ENCODE peak calls at places on chromosomes 11 and 22, in four cellular contexts. One of them, this sample, is unnamed.

GRCh38 chr11:87473174-87473573 is 435.4 kb downstream of the TMEM135 start:
- DNase-seq in fibroblast of lung: peak; percentile 98
- DNase-seq in upper lobe of left lung: no peak
- DNase-seq in neuronal stem cell: no peak
- DNase-seq in this sample: no peak

GRCh38 chr11:78364128-78364751 is 53.4 kb downstream of the GAB2 start:
- DNase-seq in upper lobe of left lung: no peak
- DNase-seq in fibroblast of lung: no peak
- DNase-seq in neuronal stem cell: no peak
- DNase-seq in this sample: no peak

GRCh38 chr22:27212617-27213177 is 555.3 kb downstream of the MIAT start:
- DNase-seq in neuronal stem cell: no peak
- DNase-seq in fibroblast of lung: peak; percentile 99
- DNase-seq in upper lobe of left lung: no peak
- DNase-seq in this sample: no peak

GRCh38 chr11:67409261-67409666 is 5.4 kb downstream of the TBC1D10C start:
- DNase-seq in neuronal stem cell: no peak
- DNase-seq in upper lobe of left lung: peak; percentile 84
- DNase-seq in fibroblast of lung: no peak
- DNase-seq in this sample: peak; percentile 47

GRCh38 chr11:74388678-74389327 is 9.4 kb downstream of the PGM2L1 start:
- DNase-seq in neuronal stem cell: peak; percentile 33
- DNase-seq in fibroblast of lung: peak; percentile 41
- DNase-seq in upper lobe of left lung: no peak
- DNase-seq in this sample: no peak

GRCh38 chr22:27136596-27136995 is 479.2 kb downstream of the MIAT start:
- DNase-seq in neuronal stem cell: no peak
- DNase-seq in upper lobe of left lung: no peak
- DNase-seq in fibroblast of lung: no peak
- DNase-seq in this sample: no peak

GRCh38 chr22:38271927-38272372 is 860 bp downstream of the TMEM184B start:
- DNase-seq in upper lobe of left lung: no peak
- DNase-seq in fibroblast of lung: no peak
- DNase-seq in neuronal stem cell: no peak
- DNase-seq in this sample: no peak

GRCh38 chr11:48034926-48035876 is 54.8 kb downstream of the PTPRJ start:
- DNase-seq in fibroblast of lung: peak; percentile 59
- DNase-seq in neuronal stem cell: no peak
- DNase-seq in upper lobe of left lung: no peak
- DNase-seq in this sample: no peak

GRCh38 chr22:48892571-48893287 is 934.9 kb downstream of the BRD1 start:
- DNase-seq in upper lobe of left lung: no peak
- DNase-seq in neuronal stem cell: no peak
- DNase-seq in fibroblast of lung: no peak
- DNase-seq in this sample: no peak
- H3K9me3 ChIP-seq in upper lobe of left lung: no peaks in the 10 kb centered on the region
- H3K9me3 ChIP-seq in neuronal stem cell: no peaks in the 10 kb centered on the region
- H3K9me3 ChIP-seq in fibroblast of lung: no peaks in the 10 kb centered on the region
- H3K9me3 ChIP-seq in this sample: no peaks in the 10 kb centered on the region

DNA sequence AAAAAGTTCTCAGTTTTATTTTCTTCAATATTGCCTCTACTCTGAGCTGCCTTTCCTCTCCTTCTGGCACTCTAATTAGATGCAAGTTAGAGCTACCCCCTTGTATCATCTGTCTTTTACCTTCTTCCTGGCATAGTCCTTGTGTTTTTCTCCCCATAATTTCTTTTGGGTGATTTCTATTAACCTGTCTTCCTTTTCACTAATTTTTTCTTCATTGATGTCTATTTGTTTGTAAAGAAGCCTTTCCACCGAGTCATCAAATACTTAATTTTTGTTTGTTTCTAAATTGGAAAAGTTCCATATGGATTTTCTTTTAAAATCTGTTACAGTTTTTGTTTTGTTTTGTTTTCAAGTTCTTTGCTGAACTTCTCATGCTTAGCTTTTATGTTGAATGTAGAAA is 558.1 kb downstream of the TBC1D22A start:
- DNase-seq in upper lobe of left lung: no peak
- DNase-seq in fibroblast of lung: no peak
- DNase-seq in neuronal stem cell: no peak
- DNase-seq in this sample: no peak
- H3K9me3 ChIP-seq in upper lobe of left lung: peaks cover 14% of the 10 kb centered on the region
- H3K9me3 ChIP-seq in fibroblast of lung: no peaks in the 10 kb centered on the region
- H3K9me3 ChIP-seq in neuronal stem cell: no peaks in the 10 kb centered on the region
- H3K9me3 ChIP-seq in this sample: peaks cover 5% of the 10 kb centered on the region

GRCh38 chr22:49419661-49420060 is 408.0 kb downstream of the BRD1 start:
- DNase-seq in neuronal stem cell: no peak
- DNase-seq in fibroblast of lung: no peak
- DNase-seq in upper lobe of left lung: no peak
- DNase-seq in this sample: no peak
- H3K9me3 ChIP-seq in neuronal stem cell: no peaks in the 10 kb centered on the region
- H3K9me3 ChIP-seq in fibroblast of lung: no peaks in the 10 kb centered on the region
- H3K9me3 ChIP-seq in upper lobe of left lung: no peaks in the 10 kb centered on the region
- H3K9me3 ChIP-seq in this sample: no peaks in the 10 kb centered on the region

DNA sequence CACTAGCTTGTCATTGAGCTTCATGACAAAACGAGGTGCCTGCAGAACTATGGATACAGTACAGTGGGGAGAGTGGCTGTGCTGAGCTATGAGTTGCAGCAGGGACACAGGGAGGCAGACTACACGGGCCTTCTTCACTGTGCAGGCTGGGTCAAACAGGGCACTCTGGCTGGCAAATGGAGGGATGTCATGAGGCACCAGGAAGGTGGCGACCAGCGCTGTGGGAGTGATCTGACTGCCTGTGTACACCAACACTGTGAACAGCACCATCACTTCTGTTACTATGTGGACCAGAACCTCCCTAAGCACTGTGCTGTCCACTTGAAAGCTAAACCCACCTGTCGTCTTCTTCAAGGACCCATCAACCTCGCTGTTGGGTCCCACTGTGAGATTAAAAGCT is 3.1 kb downstream of the PKDREJ start:
- DNase-seq in upper lobe of left lung: no peak
- DNase-seq in fibroblast of lung: no peak
- DNase-seq in neuronal stem cell: no peak
- DNase-seq in this sample: no peak
- H3K9me3 ChIP-seq in upper lobe of left lung: no peaks in the 10 kb centered on the region
- H3K9me3 ChIP-seq in fibroblast of lung: no peaks in the 10 kb centered on the region
- H3K9me3 ChIP-seq in neuronal stem cell: peaks cover 72% of the 10 kb centered on the region
- H3K9me3 ChIP-seq in this sample: no peaks in the 10 kb centered on the region

DNA sequence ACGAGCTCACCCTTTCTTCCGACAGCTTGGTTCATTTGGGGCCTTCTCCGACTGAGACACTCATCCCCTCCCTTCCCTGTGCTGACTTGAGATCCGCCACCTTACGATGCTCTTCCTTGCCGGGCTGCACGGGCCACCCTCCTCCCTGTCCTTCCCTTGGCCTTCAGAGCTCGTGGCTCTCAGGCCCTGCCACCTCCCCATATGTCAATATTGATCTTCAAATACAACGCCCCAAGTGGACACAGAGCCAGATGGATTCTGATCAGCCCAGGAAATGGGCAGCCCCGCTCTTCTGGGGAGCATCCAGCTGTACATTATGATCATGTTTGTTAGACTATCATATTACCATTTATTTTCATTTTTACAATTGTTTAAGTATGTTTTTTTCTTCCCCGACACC is 812.8 kb downstream of the TBC1D22A start:
- DNase-seq in fibroblast of lung: no peak
- DNase-seq in upper lobe of left lung: no peak
- DNase-seq in neuronal stem cell: no peak
- DNase-seq in this sample: no peak
- H3K9me3 ChIP-seq in fibroblast of lung: no peaks in the 10 kb centered on the region
- H3K9me3 ChIP-seq in upper lobe of left lung: no peaks in the 10 kb centered on the region
- H3K9me3 ChIP-seq in neuronal stem cell: no peaks in the 10 kb centered on the region
- H3K9me3 ChIP-seq in this sample: no peaks in the 10 kb centered on the region

DNA sequence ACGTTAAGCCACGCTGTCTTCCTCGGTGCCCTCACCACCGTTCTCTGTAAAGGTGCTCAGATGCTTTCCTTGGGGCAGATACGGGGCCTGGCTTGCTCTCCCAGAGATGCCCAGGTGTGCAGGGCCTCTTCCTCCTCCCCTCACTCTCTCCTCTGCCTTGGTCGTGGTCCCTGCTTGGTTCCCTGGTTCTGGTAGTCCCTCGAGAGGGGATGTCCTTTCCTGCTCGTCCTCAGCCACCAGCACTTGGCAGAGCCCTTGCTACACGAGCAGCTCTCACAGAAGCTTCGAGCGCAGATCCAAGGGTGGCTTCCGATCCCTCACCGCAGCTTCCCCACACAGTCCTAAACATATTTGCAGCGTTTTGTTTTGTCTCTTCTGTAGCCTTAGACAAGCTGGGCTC is 298.8 kb downstream of the TBC1D22A start:
- DNase-seq in neuronal stem cell: no peak
- DNase-seq in fibroblast of lung: no peak
- DNase-seq in upper lobe of left lung: no peak
- DNase-seq in this sample: no peak
- H3K9me3 ChIP-seq in neuronal stem cell: no peaks in the 10 kb centered on the region
- H3K9me3 ChIP-seq in fibroblast of lung: no peaks in the 10 kb centered on the region
- H3K9me3 ChIP-seq in upper lobe of left lung: no peaks in the 10 kb centered on the region
- H3K9me3 ChIP-seq in this sample: no peaks in the 10 kb centered on the region

GRCh38 chr22:47237890-47238480 is 475.5 kb downstream of the TBC1D22A start:
- DNase-seq in upper lobe of left lung: no peak
- DNase-seq in fibroblast of lung: no peak
- DNase-seq in neuronal stem cell: no peak
- DNase-seq in this sample: no peak
- H3K9me3 ChIP-seq in upper lobe of left lung: no peaks in the 10 kb centered on the region
- H3K9me3 ChIP-seq in fibroblast of lung: no peaks in the 10 kb centered on the region
- H3K9me3 ChIP-seq in neuronal stem cell: peaks cover 5% of the 10 kb centered on the region
- H3K9me3 ChIP-seq in this sample: no peaks in the 10 kb centered on the region

GRCh38 chr11:70682056-70682455 is 283.7 kb downstream of the CTTN start:
- DNase-seq in upper lobe of left lung: no peak
- DNase-seq in neuronal stem cell: no peak
- DNase-seq in fibroblast of lung: no peak
- DNase-seq in this sample: no peak
- H3K9me3 ChIP-seq in upper lobe of left lung: no peaks in the 10 kb centered on the region
- H3K9me3 ChIP-seq in neuronal stem cell: no peaks in the 10 kb centered on the region
- H3K9me3 ChIP-seq in fibroblast of lung: no peaks in the 10 kb centered on the region
- H3K9me3 ChIP-seq in this sample: no peaks in the 10 kb centered on the region

GRCh38 chr11:46711288-46711687 is 7.7 kb upstream of the F2 start:
- DNase-seq in upper lobe of left lung: no peak
- DNase-seq in neuronal stem cell: no peak
- DNase-seq in fibroblast of lung: peak; percentile 45
- DNase-seq in this sample: no peak
- H3K9me3 ChIP-seq in upper lobe of left lung: no peaks in the 10 kb centered on the region
- H3K9me3 ChIP-seq in neuronal stem cell: no peaks in the 10 kb centered on the region
- H3K9me3 ChIP-seq in fibroblast of lung: no peaks in the 10 kb centered on the region
- H3K9me3 ChIP-seq in this sample: no peaks in the 10 kb centered on the region

GRCh38 chr22:45837507-45837906 is 139.5 kb downstream of the WNT7B start:
- DNase-seq in fibroblast of lung: no peak
- DNase-seq in neuronal stem cell: no peak
- DNase-seq in upper lobe of left lung: no peak
- DNase-seq in this sample: no peak
- H3K9me3 ChIP-seq in fibroblast of lung: no peaks in the 10 kb centered on the region
- H3K9me3 ChIP-seq in neuronal stem cell: no peaks in the 10 kb centered on the region
- H3K9me3 ChIP-seq in upper lobe of left lung: no peaks in the 10 kb centered on the region
- H3K9me3 ChIP-seq in this sample: no peaks in the 10 kb centered on the region

This sample was measured in T-helper 17 cell.